ENCODE peak calls at places on chromosomes 16 and 17, in nine cellular contexts. P, R, W, N, I, E, U, K and J are unnamed samples.

GRCh38 chr16:31071861-31072260 is 2.2 kb downstream of the ZNF668 start:
- DNase-seq in N (no peak), W (no peak), K (peak; percentile 89), P (peak; percentile 81), E (no peak), R (no peak), U (no peak), I (no peak), J (no peak)

GRCh38 chr16:69925311-69925710 is 25.8 kb upstream of the CLEC18A start:
- DNase-seq in R (no peak), P (no peak), W (no peak), E (no peak), I (no peak), K (no peak), U (no peak), N (no peak), J (no peak)

GRCh38 chr16:83624436-83625120 is 183.2 kb upstream of the HSBP1 start:
- DNase-seq in P (no peak), E (no peak), U (no peak), R (no peak), K (no peak), I (no peak), N (no peak), W (no peak), J (no peak)

GRCh38 chr16:11614587-11615175 is 28.0 kb upstream of the LITAF start:
- DNase-seq in E (no peak), P (no peak), U (no peak), I (no peak), W (no peak), R (no peak), N (no peak), K (no peak), J (no peak)

GRCh38 chr17:80210348-80211108 is 9.6 kb downstream of the SGSH start:
- DNase-seq in R (no peak), U (no peak), K (no peak), N (no peak), W (no peak), E (no peak), I (no peak), P (no peak), J (no peak)

GRCh38 chr17:81448960-81449359 is 53.7 kb downstream of the BAHCC1 start:
- DNase-seq in N (no peak), K (no peak), W (no peak), P (no peak), I (no peak), U (no peak), R (no peak), E (no peak), J (no peak)

GRCh38 chr17:34068506-34069035 is 186.5 kb upstream of the CCL2 start:
- DNase-seq in E (no peak), P (no peak), N (no peak), R (no peak), K (no peak), I (no peak), W (no peak), U (no peak), J (no peak)

GRCh38 chr17:73007447-73007846 is 85.0 kb downstream of the SLC39A11 start:
- DNase-seq in N (no peak), R (no peak), E (no peak), U (no peak), P (no peak), I (no peak), K (peak; percentile 38), W (peak; percentile 30), J (no peak)

GRCh38 chr16:35339337-35339736 is 1879.9 kb downstream of the TP53TG3F start:
- DNase-seq in U (no peak), E (no peak), K (no peak), I (no peak), R (no peak), W (no peak), N (no peak), P (peak; percentile 1), J (no peak)
- TF ChIP-seq CTCF in U (no peak), E (no peak), K (no peak), I (no peak), R (no peak), W (no peak), N (no peak), P (no peak), J (no peak)

GRCh38 chr17:50147841-50148225 is 2.6 kb downstream of the PPP1R9B start:
- DNase-seq in P (no peak), K (no peak), U (no peak), N (no peak), W (no peak), R (no peak), E (no peak), I (no peak), J (no peak)

GRCh38 chr17:50149099-50149424 is 1.4 kb downstream of the PPP1R9B start:
- DNase-seq in P (no peak), U (no peak), R (no peak), E (no peak), W (no peak), N (no peak), I (no peak), K (no peak), J (no peak)

GRCh38 chr17:50146927-50147640 is 3.4 kb downstream of the PPP1R9B start:
- DNase-seq in K (no peak), P (no peak), I (no peak), N (no peak), R (peak; percentile 71), W (no peak), U (no peak), E (no peak), J (no peak)

GRCh38 chr17:50149425-50150353 is 788 bp downstream of the PPP1R9B start:
- DNase-seq in U (peak; percentile 47), P (peak; percentile 62), N (no peak), K (peak; percentile 29), R (no peak), W (no peak), E (no peak), I (no peak), J (no peak)

DNA sequence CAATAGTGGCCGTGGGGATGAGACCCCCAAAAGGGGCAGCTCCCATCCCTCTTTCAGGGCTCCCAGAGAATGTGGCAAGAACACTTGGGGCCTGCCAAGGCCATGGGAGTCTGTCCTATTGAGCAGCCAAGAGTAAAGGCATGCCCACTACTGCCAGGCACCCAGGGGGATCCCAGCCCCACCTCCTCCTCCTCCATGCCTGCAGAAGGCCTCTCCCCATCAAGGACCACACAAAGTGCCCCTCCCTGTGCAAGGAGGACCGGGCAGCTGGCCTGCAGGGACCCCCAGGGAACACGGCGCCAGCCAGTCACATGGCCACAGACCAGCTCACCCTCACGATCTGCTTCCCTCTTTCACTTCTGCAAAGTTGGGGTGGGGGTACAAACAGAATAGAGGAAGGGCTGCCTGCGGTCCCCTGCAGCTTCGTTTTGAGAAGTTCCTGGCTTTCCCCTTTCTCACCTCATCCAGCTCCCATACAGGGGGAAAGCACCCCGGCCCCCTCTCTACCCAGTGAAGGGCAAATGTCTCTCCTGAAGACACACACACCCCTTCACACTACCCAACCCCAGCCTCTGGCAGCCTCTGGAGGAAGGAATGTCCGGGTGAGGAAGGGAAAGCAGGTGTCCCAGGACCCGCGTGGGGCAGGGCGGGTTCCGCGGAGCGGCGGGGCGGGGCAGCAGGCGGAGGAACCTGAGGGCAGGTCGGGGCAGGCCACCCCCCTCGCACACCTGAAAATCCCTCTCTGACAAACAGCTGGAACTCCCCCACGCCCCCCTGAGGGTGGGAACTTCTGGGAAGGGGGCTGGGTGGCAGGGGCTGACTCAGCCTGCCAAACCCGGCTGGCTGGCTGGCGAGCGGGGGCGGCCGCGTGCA is 2.0 kb downstream of the PPP1R9B start:
- DNase-seq in W (no peak), R (peak; percentile 70), N (no peak), U (peak; percentile 83), E (no peak), K (peak; percentile 36), I (peak; percentile 61), P (peak; percentile 37), J (peak; percentile 65)
- TF ChIP-seq CTCF in W (no peak), R (peak; percentile 19), N (no peak), U (no peak), E (no peak), K (peak; percentile 31), I (no peak), P (no peak), J (no peak)

GRCh38 chr17:6755281-6755680 is 565 bp upstream of the XAF1 start:
- DNase-seq in U (no peak), E (no peak), I (no peak), P (peak; percentile 61), W (peak; percentile 69), K (peak; percentile 87), R (peak; percentile 44), N (no peak), J (no peak)

GRCh38 chr17:6753006-6753445 is 2.8 kb upstream of the XAF1 start:
- DNase-seq in E (no peak), P (peak; percentile 96), U (no peak), N (peak; percentile 82), I (no peak), R (peak; percentile 66), K (peak; percentile 78), W (peak; percentile 82), J (no peak)

GRCh38 chr17:6749519-6749918 is 6.3 kb upstream of the XAF1 start:
- DNase-seq in N (no peak), E (no peak), U (no peak), K (peak; percentile 16), R (no peak), P (peak; percentile 47), I (no peak), W (no peak), J (no peak)

GRCh38 chr17:6753565-6753964 is 2.3 kb upstream of the XAF1 start:
- DNase-seq in I (no peak), E (no peak), W (no peak), U (no peak), N (no peak), R (no peak), K (no peak), P (no peak), J (no peak)

GRCh38 chr17:6752068-6752909 is 3.6 kb upstream of the XAF1 start:
- DNase-seq in P (peak; percentile 100), N (no peak), E (no peak), R (peak; percentile 81), W (peak; percentile 56), I (no peak), U (no peak), K (peak; percentile 100), J (no peak)
- TF ChIP-seq CTCF in P (no peak), N (no peak), E (no peak), R (no peak), W (no peak), I (no peak), U (no peak), K (no peak), J (no peak)

GRCh38 chr17:49074851-49075540 is 57.6 kb upstream of the B4GALNT2 start:
- DNase-seq in U (no peak), K (peak; percentile 49), N (no peak), I (no peak), W (no peak), R (no peak), P (no peak), E (no peak), J (no peak)

GRCh38 chr17:49076575-49077384 is 55.8 kb upstream of the B4GALNT2 start:
- DNase-seq in P (peak; percentile 93), N (no peak), K (peak; percentile 89), I (no peak), R (no peak), W (no peak), E (no peak), U (no peak), J (no peak)

GRCh38 chr17:49078248-49078647 is 54.3 kb upstream of the B4GALNT2 start:
- DNase-seq in W (no peak), U (no peak), N (no peak), K (no peak), P (no peak), R (no peak), I (no peak), E (no peak), J (no peak)

GRCh38 chr17:49085565-49086315 is 46.8 kb upstream of the B4GALNT2 start:
- DNase-seq in K (no peak), P (no peak), N (no peak), I (no peak), U (no peak), R (no peak), E (no peak), W (no peak), J (no peak)

DNA sequence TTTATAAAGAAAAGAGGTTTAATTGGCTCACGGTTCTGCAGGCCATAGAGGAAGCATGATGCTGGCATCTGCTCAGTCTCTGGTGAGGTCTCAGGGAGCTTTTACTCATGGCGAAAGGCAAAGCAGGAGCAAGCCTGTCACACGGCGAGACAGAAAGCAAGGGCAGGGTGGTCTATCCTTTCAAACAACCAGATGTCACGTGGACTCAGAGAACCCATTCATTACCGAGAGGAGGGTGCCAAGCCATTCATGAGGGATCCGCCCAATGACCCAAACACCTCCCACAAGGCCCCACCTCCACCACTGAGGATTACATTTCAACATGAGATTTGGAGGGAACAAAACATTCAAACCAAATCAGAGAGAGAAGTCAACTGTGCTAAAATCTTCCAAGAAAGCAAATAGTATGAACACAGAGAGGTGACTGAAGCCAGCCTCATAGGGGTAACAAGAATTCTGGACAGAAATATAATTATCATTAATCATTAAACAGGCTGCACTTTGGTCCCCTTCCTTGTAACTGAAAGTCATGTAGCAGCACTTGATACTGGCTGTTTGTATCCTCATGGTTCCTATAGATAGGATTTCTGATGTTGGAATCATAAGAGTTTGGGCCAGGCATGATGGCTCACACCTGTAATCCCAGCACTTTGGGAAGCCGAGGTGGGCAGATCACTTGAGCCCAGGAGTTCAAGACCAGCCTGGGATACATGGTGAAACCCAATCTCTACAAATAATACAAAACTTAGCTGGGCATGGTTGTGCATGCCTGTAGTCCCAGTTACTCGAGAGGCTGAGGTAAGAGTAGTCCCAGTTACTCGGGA is 52.5 kb upstream of the B4GALNT2 start:
- DNase-seq in K (no peak), W (no peak), R (no peak), P (no peak), I (no peak), E (no peak), N (no peak), U (no peak), J (no peak)
- TF ChIP-seq CTCF in K (no peak), W (no peak), R (no peak), P (no peak), I (no peak), E (no peak), N (no peak), U (no peak), J (no peak)